ENCODE peak calls at places on chromosomes 11 and 22, in four cellular contexts. X, K, Q and J are unnamed samples.

GRCh38 chr11:133903875-133904817 is 52.6 kb downstream of the IGSF9B start:
- DNase-seq in X (no peak), K (no peak), Q (no peak), J (no peak)

GRCh38 chr22:50186789-50187523 is 1.2 kb downstream of the TRABD start:
- DNase-seq in X (peak; percentile 25), K (peak; percentile 51), Q (no peak), J (peak; percentile 39)

GRCh38 chr22:44449061-44449682 is 48.9 kb downstream of the RTL6 start:
- DNase-seq in X (peak; percentile 93), K (no peak), Q (no peak), J (no peak)

GRCh38 chr11:122910775-122911174 is 28.2 kb downstream of the JHY start:
- DNase-seq in X (peak; percentile 38), K (peak; percentile 41), Q (peak; percentile 36), J (no peak)

GRCh38 chr11:34198523-34198922 is 93.1 kb downstream of the NAT10 start:
- DNase-seq in X (peak; percentile 32), K (no peak), Q (no peak), J (no peak)

GRCh38 chr11:86916330-86916729 is 38.9 kb downstream of the FZD4 start:
- DNase-seq in X (peak; percentile 76), K (no peak), Q (peak; percentile 84), J (no peak)

GRCh38 chr11:58805065-58805464 is 39.4 kb downstream of the GLYATL2 start:
- DNase-seq in X (peak; percentile 31), K (no peak), Q (no peak), J (no peak)

GRCh38 chr11:921921-922678 is 3.6 kb upstream of the AP2A2 start:
- DNase-seq in X (no peak), K (peak; percentile 33), Q (no peak), J (no peak)

GRCh38 chr11:1126491-1126926 is 31.2 kb upstream of the MUC5AC start:
- DNase-seq in X (no peak), K (no peak), Q (no peak), J (no peak)

GRCh38 chr22:25508761-25509321 is 55.6 kb upstream of the GRK3 start:
- DNase-seq in X (no peak), K (no peak), Q (no peak), J (no peak)

GRCh38 chr11:104165014-104165413 is 1.1 kb upstream of the PDGFD start:
- DNase-seq in X (no peak), K (peak; percentile 2), Q (no peak), J (no peak)

DNA sequence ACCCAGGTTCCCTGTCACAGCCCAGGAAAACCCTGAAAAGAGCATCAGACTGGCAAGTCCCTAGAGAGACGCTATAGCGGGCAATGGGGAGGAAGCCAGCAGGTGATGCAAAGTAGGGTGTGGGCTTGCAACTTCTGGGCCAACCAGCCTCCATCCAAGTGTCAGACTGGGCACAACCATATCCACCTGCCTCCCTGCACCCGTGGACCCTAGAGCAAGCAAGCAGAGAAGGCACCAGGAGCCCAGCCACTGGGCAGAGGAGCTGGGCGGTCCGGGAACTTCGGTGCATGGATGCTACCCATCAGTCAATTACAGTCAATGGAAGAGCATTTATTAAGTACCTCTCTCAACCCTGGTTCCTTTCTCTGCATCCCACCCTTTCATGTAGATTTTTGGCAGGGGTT is 2.8 kb downstream of the NECTIN1 start:
- DNase-seq in X (no peak), K (peak; percentile 36), Q (no peak), J (no peak)
- H3K9ac ChIP-seq in X (no peak overlapping the region), K (no peak overlapping the region), Q (no peak overlapping the region), J (no peak overlapping the region)

GRCh38 chr11:60924110-60924905 is at the start of gene TMEM132A:
- DNase-seq in X (peak; percentile 68), K (peak; percentile 93), Q (peak; percentile 61), J (no peak)

GRCh38 chr11:60923326-60923725 is 934 bp upstream of the TMEM132A start:
- DNase-seq in X (no peak), K (no peak), Q (no peak), J (no peak)

GRCh38 chr11:60921777-60922335 is 2.4 kb upstream of the TMEM132A start:
- DNase-seq in X (no peak), K (no peak), Q (no peak), J (no peak)

GRCh38 chr11:60923800-60924109 is 505 bp upstream of the TMEM132A start:
- DNase-seq in X (no peak), K (no peak), Q (no peak), J (no peak)

DNA sequence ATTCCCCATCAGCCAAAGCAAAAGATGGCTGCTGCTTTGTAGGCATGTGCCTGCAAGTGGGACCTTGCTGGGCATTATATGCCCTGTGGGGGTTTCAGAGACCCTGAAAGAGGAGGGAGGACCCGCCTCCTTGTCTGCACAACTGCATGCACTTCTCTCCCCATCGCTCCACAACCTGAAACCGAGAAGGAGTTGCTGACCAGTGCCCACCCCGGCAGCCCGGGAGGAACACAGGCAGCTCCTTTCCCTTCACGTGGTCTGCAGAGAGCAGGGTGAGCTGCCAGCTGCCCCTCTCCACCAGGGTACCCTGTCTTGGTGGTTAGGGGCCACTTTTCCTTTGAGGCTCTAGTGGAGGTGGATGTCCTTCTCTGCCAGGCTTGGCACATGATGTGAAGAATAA is 1.4 kb upstream of the TMEM132A start:
- DNase-seq in X (no peak), K (no peak), Q (no peak), J (no peak)
- H4K20me1 ChIP-seq in X (peaks cover 24% of the 10 kb centered on the region), K (peaks cover 36% of the 10 kb centered on the region), Q (no peaks in the 10 kb centered on the region), J (peaks cover 60% of the 10 kb centered on the region)

GRCh38 chr11:72741429-72741833 is 10.8 kb downstream of the ARAP1 start:
- DNase-seq in X (no peak), K (peak; percentile 38), Q (no peak), J (no peak)
- H3K9ac ChIP-seq in X (no peak overlapping the region), K (peak overlapping the region; percentile 11), Q (no peak overlapping the region), J (no peak overlapping the region)

GRCh38 chr11:45174963-45175362 is 28.5 kb downstream of the PRDM11 start:
- DNase-seq in X (no peak), K (no peak), Q (no peak), J (no peak)
- H4K20me1 ChIP-seq in X (peaks cover 4% of the 10 kb centered on the region), K (no peaks in the 10 kb centered on the region), Q (no peaks in the 10 kb centered on the region), J (peaks cover 11% of the 10 kb centered on the region)

GRCh38 chr11:114478768-114479167 is 39.5 kb downstream of the REXO2 start:
- DNase-seq in X (no peak), K (no peak), Q (no peak), J (no peak)

GRCh38 chr11:114472661-114473060 is 33.4 kb downstream of the REXO2 start:
- DNase-seq in X (no peak), K (no peak), Q (no peak), J (no peak)

GRCh38 chr11:114479331-114479730 is 40.1 kb downstream of the REXO2 start:
- DNase-seq in X (peak; percentile 28), K (no peak), Q (no peak), J (no peak)

GRCh38 chr11:114482114-114482513 is 42.8 kb downstream of the REXO2 start:
- DNase-seq in X (no peak), K (peak; percentile 11), Q (no peak), J (no peak)

DNA sequence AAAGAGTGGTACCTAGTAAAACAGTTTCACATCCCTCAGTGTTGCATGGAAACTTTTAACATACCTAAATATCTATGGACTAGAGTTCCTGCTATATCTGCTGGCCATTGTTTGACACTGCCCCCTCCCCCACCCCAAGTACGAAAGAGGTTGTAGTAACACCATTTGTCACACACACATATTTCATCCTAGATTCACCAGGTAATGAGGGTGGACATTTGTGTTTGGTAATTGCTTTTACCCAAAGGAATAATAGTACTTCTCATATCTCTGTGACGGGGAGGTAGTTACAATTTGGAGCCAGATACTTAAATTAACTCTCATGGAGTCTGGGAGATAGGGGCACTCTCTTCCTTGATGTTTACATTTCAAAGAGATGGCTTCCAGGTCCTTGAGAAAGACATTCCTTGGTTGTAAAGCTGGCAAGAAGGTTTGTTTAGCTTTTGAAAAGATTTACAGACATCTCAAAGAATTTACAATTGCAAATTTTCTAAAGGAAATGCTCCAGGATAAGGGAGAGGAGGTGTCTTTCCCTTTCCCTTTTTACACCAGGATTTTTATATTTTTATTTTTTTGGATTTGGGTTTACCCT is 38.8 kb downstream of the REXO2 start:
- DNase-seq in X (no peak), K (no peak), Q (no peak), J (no peak)
- H3K9ac ChIP-seq in X (no peak overlapping the region), K (no peak overlapping the region), Q (no peak overlapping the region), J (no peak overlapping the region)